ENCODE peak calls at places on chromosomes 1 and 21, in eight cellular contexts. W is fibroblast of lung, U is cardiac muscle cell, F is Karpas-422, H is Panc1, C is HCT116, E is uterus, T is SK-N-SH. S is an unnamed sample. For H3K4me1, the result is how much of the 10 kb centered on the place peaks cover.

GRCh38 chr1:65264197-65264929 is 45.0 kb upstream of the DNAJC6 start:
- DNase-seq in W (peak), U (peak), F (no peak), H (no peak), C (no peak), E (no peak), T (peak), S (no peak)

GRCh38 chr1:33176362-33176850 is 5.4 kb downstream of the TRIM62 start:
- DNase-seq in W (no peak), U (no peak), F (no peak), H (no peak), C (no peak), E (no peak), T (peak), S (no peak)

GRCh38 chr1:43853161-43853921 is 80.3 kb upstream of the ARTN start:
- DNase-seq in W (peak), U (no peak), F (peak), H (no peak), C (no peak), E (no peak), T (peak), S (peak)

GRCh38 chr1:5811419-5811818 is 180.8 kb downstream of the NPHP4 start:
- DNase-seq in W (no peak), U (no peak), F (no peak), H (no peak), C (no peak), E (no peak), T (peak), S (no peak)

GRCh38 chr1:9075023-9075422 is 5.6 kb upstream of the SLC2A5 start:
- DNase-seq in W (no peak), U (no peak), F (no peak), H (no peak), C (no peak), E (no peak), T (no peak), S (no peak)

GRCh38 chr21:40687625-40688024 is 159.3 kb downstream of the DSCAM start:
- DNase-seq in W (no peak), U (no peak), F (no peak), H (no peak), C (no peak), E (no peak), T (no peak), S (no peak)

GRCh38 chr1:182702826-182703524 is 18.6 kb upstream of the RGS8 start:
- DNase-seq in W (no peak), U (no peak), F (no peak), H (no peak), C (no peak), E (no peak), T (peak), S (no peak)

GRCh38 chr1:213987422-213987875 is 324 bp upstream of the PROX1 start:
- DNase-seq in W (no peak), U (peak), F (no peak), H (no peak), C (no peak), E (no peak), T (peak), S (no peak)

GRCh38 chr1:35845766-35846165 is 37.2 kb upstream of the AGO1 start:
- DNase-seq in W (no peak), U (no peak), F (no peak), H (no peak), C (no peak), E (no peak), T (peak), S (no peak)

GRCh38 chr21:44612669-44613229 is 870 bp downstream of the KRTAP10-8 start:
- DNase-seq in W (no peak), U (no peak), F (peak), H (no peak), C (no peak), E (no peak), T (no peak), S (no peak)

GRCh38 chr1:156534424-156535060 is 34.0 kb upstream of the MEF2D start:
- DNase-seq in W (no peak), U (no peak), F (no peak), H (no peak), C (no peak), E (no peak), T (no peak), S (no peak)

GRCh38 chr21:37372127-37372731 is 5.7 kb downstream of the DYRK1A start:
- DNase-seq in W (no peak), U (no peak), F (no peak), H (no peak), C (no peak), E (no peak), T (no peak), S (no peak)

GRCh38 chr1:77538956-77539509 is 143.4 kb downstream of the ZZZ3 start:
- DNase-seq in W (peak), U (no peak), F (peak), H (peak), C (no peak), E (peak), T (no peak), S (no peak)

GRCh38 chr1:7574121-7575040 is 196.7 kb upstream of the VAMP3 start:
- DNase-seq in W (no peak), U (no peak), F (no peak), H (no peak), C (no peak), E (no peak), T (no peak), S (no peak)

GRCh38 chr1:218336353-218336752 is 8.8 kb upstream of the TGFB2 start:
- DNase-seq in W (no peak), U (no peak), F (no peak), H (no peak), C (no peak), E (no peak), T (peak), S (no peak)

GRCh38 chr1:12544992-12545391 is 73.0 kb downstream of the DHRS3 start:
- DNase-seq in W (no peak), U (no peak), F (no peak), H (no peak), C (no peak), E (peak), T (no peak), S (no peak)

GRCh38 chr1:26276432-26276838 is 3.5 kb upstream of the SH3BGRL3 start:
- DNase-seq in W (no peak), U (no peak), F (peak), H (no peak), C (no peak), E (no peak), T (no peak), S (no peak)

GRCh38 chr1:26277719-26278118 is 2.2 kb upstream of the SH3BGRL3 start:
- DNase-seq in W (no peak), U (no peak), F (peak), H (no peak), C (no peak), E (no peak), T (no peak), S (no peak)

GRCh38 chr1:26277261-26277661 is 2.6 kb upstream of the SH3BGRL3 start:
- DNase-seq in W (no peak), U (no peak), F (peak), H (no peak), C (no peak), E (no peak), T (no peak), S (no peak)

GRCh38 chr1:26275580-26276431 is 4.1 kb upstream of the SH3BGRL3 start:
- DNase-seq in W (peak), U (peak), F (peak), H (peak), C (peak), E (peak), T (peak), S (peak)

GRCh38 chr1:26274801-26275425 is 5.0 kb upstream of the SH3BGRL3 start:
- DNase-seq in W (peak), U (no peak), F (no peak), H (no peak), C (no peak), E (no peak), T (no peak), S (no peak)
- H3K4me1 ChIP-seq in W (under half), U (under half), F (under half), H (under half), C (half or more), E (under half), T (under half), S (under half)

DNA sequence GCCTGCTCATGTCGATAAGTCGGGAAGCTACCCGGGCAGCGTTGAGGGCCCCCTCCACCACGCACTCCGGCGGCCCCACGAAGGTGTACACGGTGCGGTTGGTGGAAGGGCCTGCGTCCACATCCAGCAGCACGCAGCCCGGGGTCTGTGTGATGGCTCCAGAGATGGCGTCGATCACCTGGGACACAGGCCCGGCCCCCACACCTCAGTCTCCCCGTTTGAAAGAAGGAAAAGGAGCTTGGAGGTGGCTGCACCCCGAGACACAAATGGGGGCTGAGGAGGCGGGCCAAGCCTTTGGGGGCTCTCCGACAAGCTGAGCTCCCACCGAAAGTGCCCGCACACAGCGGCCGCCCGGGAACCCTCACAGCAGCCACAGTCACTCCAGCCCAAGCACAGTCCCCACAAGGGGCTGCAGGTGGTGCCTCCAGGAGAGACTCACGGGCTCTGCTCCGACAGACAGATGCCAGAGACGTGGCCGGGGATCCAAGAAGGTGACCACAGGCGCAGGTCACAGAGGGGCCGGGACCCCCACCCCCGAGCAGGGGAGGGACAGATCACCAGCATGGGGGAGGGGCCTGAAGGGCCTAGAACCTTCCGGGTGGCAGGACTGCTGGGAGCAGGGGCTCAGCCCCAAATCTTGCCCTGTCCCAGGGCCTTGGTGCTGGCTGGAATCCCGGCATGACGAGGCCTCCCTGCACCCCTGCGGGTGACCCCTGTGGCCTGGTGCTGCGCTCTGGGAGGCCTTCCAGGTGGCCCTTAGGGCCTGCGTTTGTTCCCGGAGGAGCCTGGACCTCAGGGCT is 1.0 kb downstream of the FTCD start:
- DNase-seq in W (no peak), U (no peak), F (no peak), H (no peak), C (no peak), E (no peak), T (no peak), S (no peak)
- H3K4me3 ChIP-seq in W (no peak), U (no peak), F (no peak), H (no peak), C (no peak), E (no peak), T (no peak), S (no peak)

GRCh38 chr1:94714152-94714551 is 106.0 kb upstream of the SLC44A3 start:
- DNase-seq in W (no peak), U (no peak), F (no peak), H (no peak), C (no peak), E (no peak), T (no peak), S (no peak)
- H3K27ac ChIP-seq in W (no peak), U (no peak), F (no peak), H (no peak), C (peak), E (peak), T (peak), S (no peak)

DNA sequence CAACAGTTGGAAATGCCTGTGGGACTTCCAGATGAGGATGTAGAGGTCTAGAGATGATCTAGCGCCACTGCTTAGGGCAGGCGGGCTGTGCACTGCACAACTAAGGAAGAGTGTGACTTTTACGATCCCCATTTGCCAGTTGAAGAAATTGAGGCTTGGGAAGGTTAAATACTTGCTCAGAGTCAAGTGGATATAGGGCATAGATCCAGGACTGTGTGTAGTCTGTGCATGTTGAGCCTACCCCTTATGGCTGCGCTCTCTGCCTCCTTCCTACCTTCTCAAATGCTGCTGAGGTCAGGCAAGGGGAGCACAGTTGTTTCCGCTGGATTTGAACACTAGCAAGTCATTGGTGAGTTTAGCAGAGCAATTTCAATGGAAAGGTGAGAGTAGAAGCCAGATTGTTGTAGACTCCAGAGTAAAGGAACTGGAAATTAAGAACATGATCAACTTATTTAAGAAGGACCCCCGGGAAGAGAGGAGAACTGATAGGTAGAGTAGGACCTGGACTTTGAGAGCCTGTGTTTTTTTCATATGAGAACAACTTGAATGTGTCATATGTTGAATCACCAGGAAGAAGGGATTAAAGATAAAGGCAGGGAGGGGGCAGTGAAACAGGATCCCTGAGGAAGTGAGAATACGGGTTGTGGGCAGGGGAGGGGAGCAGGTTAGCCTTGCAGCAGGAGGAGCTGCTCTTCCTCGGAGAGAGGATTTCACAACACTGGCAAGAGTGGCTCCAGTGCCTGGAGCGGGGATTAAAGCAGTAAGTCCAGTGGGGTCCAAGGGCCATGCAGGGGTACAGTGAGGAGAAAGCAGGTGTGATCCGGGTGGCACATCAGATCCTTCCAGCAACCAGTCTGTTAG is 2.7 kb downstream of the CAPN2 start:
- DNase-seq in W (peak), U (no peak), F (no peak), H (no peak), C (peak), E (no peak), T (no peak), S (peak)
- H3K4me1 ChIP-seq in W (under half), U (under half), F (under half), H (half or more), C (half or more), E (under half), T (under half), S (under half)

GRCh38 chr21:23009360-23009759 is 2011.2 kb downstream of the NCAM2 start:
- DNase-seq in W (no peak), U (no peak), F (no peak), H (no peak), C (no peak), E (no peak), T (peak), S (no peak)
- H3K4me3 ChIP-seq in W (no peak), U (no peak), F (no peak), H (no peak), C (no peak), E (no peak), T (no peak), S (no peak)

GRCh38 chr21:32425628-32426027 is 13.1 kb downstream of the EVA1C start:
- DNase-seq in W (no peak), U (no peak), F (no peak), H (no peak), C (no peak), E (no peak), T (no peak), S (no peak)

GRCh38 chr21:32423846-32424535 is 11.5 kb downstream of the EVA1C start:
- DNase-seq in W (no peak), U (no peak), F (no peak), H (no peak), C (no peak), E (no peak), T (no peak), S (no peak)

GRCh38 chr21:32423320-32423719 is 10.8 kb downstream of the EVA1C start:
- DNase-seq in W (peak), U (no peak), F (no peak), H (no peak), C (no peak), E (no peak), T (no peak), S (no peak)

GRCh38 chr21:32424674-32425073 is 12.2 kb downstream of the EVA1C start:
- DNase-seq in W (peak), U (no peak), F (no peak), H (no peak), C (no peak), E (no peak), T (no peak), S (no peak)

DNA sequence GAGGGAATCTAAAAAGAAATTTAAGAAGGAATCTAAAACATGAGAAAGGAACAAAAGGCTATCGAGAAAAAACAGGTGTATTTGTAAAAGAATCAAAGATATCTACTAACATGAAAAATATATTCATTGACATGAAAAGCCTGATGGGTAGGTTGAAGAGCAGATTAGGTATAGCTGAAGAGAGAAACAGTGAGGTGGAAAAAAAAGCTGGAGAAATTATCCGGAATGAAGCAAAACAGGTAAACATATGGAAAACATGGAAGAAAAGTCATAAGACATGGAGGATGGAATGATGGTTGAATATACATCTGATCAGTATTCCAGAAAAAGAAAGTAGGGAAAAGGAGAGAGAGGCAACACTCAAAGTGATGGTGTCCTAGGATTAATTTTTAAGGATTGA is 9.6 kb downstream of the EVA1C start:
- DNase-seq in W (no peak), U (no peak), F (no peak), H (no peak), C (no peak), E (no peak), T (no peak), S (no peak)
- H3K27ac ChIP-seq in W (no peak), U (no peak), F (no peak), H (no peak), C (no peak), E (no peak), T (no peak), S (no peak)

GRCh38 chr1:205301842-205302588 is 19.5 kb downstream of the NUAK2 start:
- DNase-seq in W (no peak), U (no peak), F (no peak), H (no peak), C (no peak), E (no peak), T (no peak), S (no peak)

GRCh38 chr1:205304695-205305070 is 16.9 kb downstream of the NUAK2 start:
- DNase-seq in W (no peak), U (no peak), F (no peak), H (no peak), C (no peak), E (no peak), T (no peak), S (no peak)

GRCh38 chr1:205303247-205303888 is 18.2 kb downstream of the NUAK2 start:
- DNase-seq in W (no peak), U (no peak), F (no peak), H (no peak), C (no peak), E (no peak), T (no peak), S (no peak)

GRCh38 chr1:205301220-205301821 is 20.2 kb downstream of the NUAK2 start:
- DNase-seq in W (peak), U (peak), F (no peak), H (no peak), C (no peak), E (peak), T (no peak), S (peak)

DNA sequence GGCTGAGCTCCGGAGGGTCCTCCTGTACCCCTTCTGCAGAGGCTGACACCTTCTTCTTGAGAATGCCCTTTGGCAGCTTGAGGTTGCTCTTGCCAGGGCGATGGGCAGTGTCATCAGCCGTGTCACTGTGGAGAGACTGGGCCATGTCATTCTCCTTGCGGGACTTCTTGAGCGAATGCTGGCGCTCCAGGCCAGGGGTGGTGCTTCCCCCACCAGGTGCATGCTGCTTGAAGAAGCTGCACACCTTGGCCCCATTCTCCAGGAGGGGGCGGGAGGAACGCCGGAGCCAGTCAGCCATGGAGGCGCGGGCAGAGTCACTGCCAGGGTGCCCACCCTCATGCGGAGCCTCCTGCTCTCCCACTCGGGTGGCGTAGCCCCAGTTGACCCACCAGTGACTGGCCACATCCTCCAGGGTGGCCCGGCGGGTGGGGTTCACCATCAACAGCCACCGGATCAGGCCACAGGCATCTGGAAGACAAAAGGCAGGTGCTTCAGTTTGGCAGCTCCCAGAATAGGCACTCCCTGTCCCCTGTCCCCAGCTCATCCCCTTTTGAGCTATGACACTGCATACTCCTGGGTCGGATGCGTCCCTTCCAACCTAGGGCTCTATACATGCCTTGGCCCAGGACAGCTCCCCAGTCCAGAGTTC is 17.4 kb downstream of the NUAK2 start:
- DNase-seq in W (no peak), U (no peak), F (no peak), H (no peak), C (no peak), E (no peak), T (no peak), S (no peak)
- H3K4me1 ChIP-seq in W (under half), U (under half), F (under half), H (under half), C (under half), E (under half), T (under half), S (under half)

GRCh38 chr1:31183126-31183525 is 56.6 kb downstream of the NKAIN1 start:
- DNase-seq in W (no peak), U (no peak), F (no peak), H (no peak), C (no peak), E (no peak), T (no peak), S (no peak)

GRCh38 chr1:31183927-31184554 is 55.6 kb downstream of the NKAIN1 start:
- DNase-seq in W (peak), U (peak), F (peak), H (no peak), C (peak), E (no peak), T (peak), S (peak)

GRCh38 chr1:31180338-31180737 is 59.3 kb downstream of the NKAIN1 start:
- DNase-seq in W (no peak), U (peak), F (no peak), H (no peak), C (no peak), E (no peak), T (no peak), S (no peak)

GRCh38 chr1:31182352-31182751 is 57.3 kb downstream of the NKAIN1 start:
- DNase-seq in W (peak), U (peak), F (peak), H (no peak), C (peak), E (peak), T (peak), S (peak)

GRCh38 chr1:31181515-31182343 is 58.0 kb downstream of the NKAIN1 start:
- DNase-seq in W (peak), U (peak), F (peak), H (no peak), C (peak), E (peak), T (peak), S (no peak)
- H3K4me3 ChIP-seq in W (no peak), U (no peak), F (peak), H (peak), C (peak), E (no peak), T (no peak), S (no peak)

DNA sequence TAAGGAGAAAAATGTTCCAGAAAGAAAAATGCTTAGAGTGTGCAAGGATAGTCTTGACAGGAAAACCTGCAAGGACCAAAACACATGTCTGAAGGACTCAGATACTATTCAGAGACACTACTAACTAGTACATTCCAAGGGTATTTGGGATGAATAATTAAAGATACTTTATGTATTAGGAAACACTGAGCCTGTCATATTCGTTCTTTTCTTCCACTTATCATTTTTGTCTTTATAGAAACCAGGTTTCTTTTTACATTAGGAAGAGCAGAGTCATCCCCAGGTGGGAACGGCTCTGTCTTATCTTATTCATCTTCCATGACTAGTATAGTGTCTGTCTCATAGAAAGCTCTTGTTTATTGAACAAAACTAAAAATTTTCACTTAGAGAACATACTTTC is 296.2 kb upstream of the ESRRG start:
- DNase-seq in W (no peak), U (no peak), F (no peak), H (no peak), C (no peak), E (no peak), T (no peak), S (no peak)
- H3K27ac ChIP-seq in W (no peak), U (no peak), F (no peak), H (no peak), C (no peak), E (no peak), T (peak), S (no peak)